ENCODE peak calls at places on chromosomes 13 and 19, in five cellular contexts. S, J, F, A and Q are unnamed samples.

GRCh38 chr13:28532226-28533048 is 37.5 kb upstream of the FLT1 start:
- DNase-seq in S (no peak), J (no peak), F (no peak), A (no peak), Q (no peak)

GRCh38 chr19:16325161-16325527 is 518 bp downstream of the KLF2 start:
- DNase-seq in S (peak), J (peak), F (no peak), A (peak), Q (no peak)

GRCh38 chr19:48510421-48511268 is 990 bp downstream of the LMTK3 start:
- DNase-seq in S (no peak), J (peak), F (no peak), A (peak), Q (peak)

GRCh38 chr13:67574320-67575233 is 344.4 kb upstream of the PCDH9 start:
- DNase-seq in S (no peak), J (no peak), F (no peak), A (no peak), Q (no peak)

GRCh38 chr13:29434217-29434940 is 161.1 kb downstream of the SLC7A1 start:
- DNase-seq in S (no peak), J (no peak), F (no peak), A (no peak), Q (no peak)

GRCh38 chr13:101514695-101515275 is 62.3 kb downstream of the ITGBL1 start:
- DNase-seq in S (peak), J (no peak), F (no peak), A (no peak), Q (no peak)

GRCh38 chr19:19105365-19106060 is 32.8 kb downstream of the TMEM161A start:
- DNase-seq in S (peak), J (no peak), F (peak), A (no peak), Q (no peak)

GRCh38 chr13:24168980-24169379 is 8.5 kb downstream of the SPATA13 start:
- DNase-seq in S (no peak), J (no peak), F (no peak), A (no peak), Q (no peak)

GRCh38 chr19:50723735-50724521 is 764 bp downstream of the CLEC11A start:
- DNase-seq in S (no peak), J (no peak), F (no peak), A (no peak), Q (no peak)

GRCh38 chr13:99971576-99972189 is at the start of gene ZIC5:
- DNase-seq in S (no peak), J (no peak), F (no peak), A (no peak), Q (no peak)

GRCh38 chr19:50928841-50929240 is 17.6 kb upstream of the KLK4 start:
- DNase-seq in S (no peak), J (no peak), F (no peak), A (no peak), Q (no peak)

GRCh38 chr13:59391696-59392095 is 772.0 kb downstream of the DIAPH3 start:
- DNase-seq in S (peak), J (peak), F (peak), A (peak), Q (no peak)

GRCh38 chr13:80469841-80470378 is 129.0 kb upstream of the SPRY2 start:
- DNase-seq in S (no peak), J (no peak), F (no peak), A (no peak), Q (no peak)

GRCh38 chr13:71618154-71618553 is 248.8 kb downstream of the DACH1 start:
- DNase-seq in S (no peak), J (no peak), F (no peak), A (no peak), Q (no peak)

GRCh38 chr13:29594310-29594709 is 1.2 kb downstream of the SLC7A1 start:
- DNase-seq in S (peak), J (no peak), F (no peak), A (peak), Q (peak)

GRCh38 chr13:27523345-27524073 is 73.1 kb upstream of the MTIF3 start:
- DNase-seq in S (no peak), J (no peak), F (no peak), A (no peak), Q (no peak)

GRCh38 chr13:21638319-21639282 is 32.3 kb upstream of the FGF9 start:
- DNase-seq in S (peak), J (peak), F (no peak), A (peak), Q (no peak)

GRCh38 chr13:30078059-30078458 is 227.6 kb upstream of the UBL3 start:
- DNase-seq in S (no peak), J (no peak), F (no peak), A (no peak), Q (no peak)

GRCh38 chr19:43467730-43468129 is 2.3 kb upstream of the LYPD3 start:
- DNase-seq in S (no peak), J (no peak), F (no peak), A (no peak), Q (no peak)

GRCh38 chr13:107586216-107586615 is 629.1 kb downstream of the LIG4 start:
- DNase-seq in S (no peak), J (no peak), F (no peak), A (no peak), Q (no peak)

GRCh38 chr19:29380581-29380980 is 145.2 kb upstream of the VSTM2B start:
- DNase-seq in S (no peak), J (no peak), F (no peak), A (no peak), Q (no peak)

GRCh38 chr19:18329035-18329376 is 6.1 kb upstream of the LSM4 start:
- DNase-seq in S (no peak), J (no peak), F (no peak), A (no peak), Q (no peak)

GRCh38 chr19:51325161-51325979 is 13.9 kb downstream of the IGLON5 start:
- DNase-seq in S (no peak), J (no peak), F (no peak), A (no peak), Q (no peak)

GRCh38 chr13:62014299-62014698 is 598.6 kb upstream of the PCDH20 start:
- DNase-seq in S (no peak), J (no peak), F (no peak), A (no peak), Q (no peak)

GRCh38 chr13:98613591-98613990 is 36.7 kb upstream of the STK24 start:
- DNase-seq in S (no peak), J (no peak), F (no peak), A (no peak), Q (no peak)

GRCh38 chr19:8640402-8641004 is 10.1 kb downstream of the NFILZ start:
- DNase-seq in S (peak), J (no peak), F (no peak), A (no peak), Q (no peak)

GRCh38 chr19:38543807-38544568 is 73.8 kb downstream of the MAP4K1 start:
- DNase-seq in S (peak), J (no peak), F (peak), A (no peak), Q (no peak)